ENCODE peak calls at places on chromosomes 4 and X, in six cellular contexts. One of them, this sample, is unnamed.

GRCh38 chr4:1337376-1337831 is 9.6 kb upstream of the UVSSA start:
- DNase-seq in heart right ventricle: no peak
- DNase-seq in aorta: no peak
- DNase-seq in Caco-2: no peak
- DNase-seq in H7: no peak
- DNase-seq in neuronal stem cell: no peak
- DNase-seq in this sample: peak; percentile 22

GRCh38 chr4:112898357-112899141 is 150.9 kb upstream of the ANK2 start:
- DNase-seq in neuronal stem cell: no peak
- DNase-seq in heart right ventricle: no peak
- DNase-seq in H7: no peak
- DNase-seq in Caco-2: no peak
- DNase-seq in aorta: no peak
- DNase-seq in this sample: no peak

GRCh38 chrX:44036336-44036735 is 63.1 kb upstream of the NDP start:
- DNase-seq in neuronal stem cell: no peak
- DNase-seq in H7: no peak
- DNase-seq in aorta: no peak
- DNase-seq in Caco-2: no peak
- DNase-seq in heart right ventricle: no peak
- DNase-seq in this sample: no peak

GRCh38 chrX:45266456-45266855 is 65.8 kb upstream of the DIPK2B start:
- DNase-seq in neuronal stem cell: no peak
- DNase-seq in aorta: no peak
- DNase-seq in H7: no peak
- DNase-seq in heart right ventricle: no peak
- DNase-seq in Caco-2: no peak
- DNase-seq in this sample: no peak

GRCh38 chr4:524196-524595 is 25.2 kb downstream of the PIGG start:
- DNase-seq in neuronal stem cell: no peak
- DNase-seq in heart right ventricle: no peak
- DNase-seq in aorta: no peak
- DNase-seq in H7: no peak
- DNase-seq in Caco-2: no peak
- DNase-seq in this sample: no peak

GRCh38 chrX:20143539-20143938 is 1.9 kb upstream of the EIF1AX start:
- DNase-seq in aorta: no peak
- DNase-seq in heart right ventricle: no peak
- DNase-seq in Caco-2: no peak
- DNase-seq in neuronal stem cell: no peak
- DNase-seq in H7: no peak
- DNase-seq in this sample: no peak

GRCh38 chrX:110145305-110145704 is 142.4 kb downstream of the TMEM164 start:
- DNase-seq in neuronal stem cell: no peak
- DNase-seq in aorta: no peak
- DNase-seq in Caco-2: no peak
- DNase-seq in H7: no peak
- DNase-seq in heart right ventricle: no peak
- DNase-seq in this sample: no peak

GRCh38 chrX:26442340-26442739 is 226.4 kb downstream of the MAGEB5 start:
- DNase-seq in heart right ventricle: no peak
- DNase-seq in H7: peak; percentile 2
- DNase-seq in neuronal stem cell: peak; percentile 0
- DNase-seq in aorta: no peak
- DNase-seq in Caco-2: no peak
- DNase-seq in this sample: no peak

GRCh38 chr4:133483600-133484246 is 334.6 kb downstream of the PCDH10 start:
- DNase-seq in H7: no peak
- DNase-seq in neuronal stem cell: no peak
- DNase-seq in Caco-2: peak; percentile 31
- DNase-seq in heart right ventricle: no peak
- DNase-seq in aorta: no peak
- DNase-seq in this sample: no peak

GRCh38 chrX:103747199-103747598 is 29.4 kb upstream of the PLP1 start:
- DNase-seq in Caco-2: no peak
- DNase-seq in neuronal stem cell: peak; percentile 27
- DNase-seq in aorta: no peak
- DNase-seq in H7: no peak
- DNase-seq in heart right ventricle: no peak
- DNase-seq in this sample: no peak

GRCh38 chrX:427812-428725 is 41.4 kb upstream of the PPP2R3B start:
- DNase-seq in H7: peak; percentile 89
- DNase-seq in neuronal stem cell: peak; percentile 50
- DNase-seq in Caco-2: no peak
- DNase-seq in heart right ventricle: no peak
- DNase-seq in aorta: no peak
- DNase-seq in this sample: no peak

GRCh38 chr4:2722033-2722432 is 34.1 kb downstream of the TNIP2 start:
- DNase-seq in neuronal stem cell: no peak
- DNase-seq in H7: no peak
- DNase-seq in heart right ventricle: no peak
- DNase-seq in Caco-2: no peak
- DNase-seq in aorta: peak; percentile 21
- DNase-seq in this sample: no peak

GRCh38 chrX:42602566-42602965 is 175.4 kb downstream of the PPP1R2C start:
- DNase-seq in H7: no peak
- DNase-seq in aorta: no peak
- DNase-seq in Caco-2: no peak
- DNase-seq in neuronal stem cell: no peak
- DNase-seq in heart right ventricle: no peak
- DNase-seq in this sample: no peak

GRCh38 chr4:157075811-157076577 is at the start of gene GLRB:
- DNase-seq in heart right ventricle: peak; percentile 26
- DNase-seq in Caco-2: no peak
- DNase-seq in H7: peak; percentile 71
- DNase-seq in neuronal stem cell: peak; percentile 31
- DNase-seq in aorta: peak; percentile 84
- DNase-seq in this sample: peak; percentile 20

GRCh38 chrX:118745570-118745969 is 18.2 kb downstream of the IL13RA1 start:
- DNase-seq in H7: no peak
- DNase-seq in Caco-2: no peak
- DNase-seq in heart right ventricle: no peak
- DNase-seq in aorta: no peak
- DNase-seq in neuronal stem cell: no peak
- DNase-seq in this sample: no peak

GRCh38 chr4:151801547-151802516 is 41.0 kb upstream of the GATB start:
- DNase-seq in heart right ventricle: no peak
- DNase-seq in Caco-2: peak; percentile 41
- DNase-seq in H7: peak; percentile 50
- DNase-seq in neuronal stem cell: peak; percentile 12
- DNase-seq in aorta: no peak
- DNase-seq in this sample: no peak

GRCh38 chr4:151340751-151341385 is 15.5 kb upstream of the SH3D19 start:
- DNase-seq in neuronal stem cell: no peak
- DNase-seq in H7: no peak
- DNase-seq in Caco-2: peak; percentile 70
- DNase-seq in aorta: no peak
- DNase-seq in heart right ventricle: no peak
- DNase-seq in this sample: no peak

GRCh38 chr4:87911252-87911774 is 64.2 kb upstream of the SPP1 start:
- DNase-seq in Caco-2: no peak
- DNase-seq in neuronal stem cell: no peak
- DNase-seq in heart right ventricle: no peak
- DNase-seq in H7: no peak
- DNase-seq in aorta: no peak
- DNase-seq in this sample: no peak

GRCh38 chr4:128153795-128154194 is 92.7 kb downstream of the LARP1B start:
- DNase-seq in H7: no peak
- DNase-seq in neuronal stem cell: no peak
- DNase-seq in heart right ventricle: no peak
- DNase-seq in aorta: no peak
- DNase-seq in Caco-2: no peak
- DNase-seq in this sample: no peak

GRCh38 chr4:81454498-81454897 is 17.2 kb downstream of the RASGEF1B start:
- DNase-seq in Caco-2: no peak
- DNase-seq in H7: no peak
- DNase-seq in heart right ventricle: no peak
- DNase-seq in neuronal stem cell: no peak
- DNase-seq in aorta: no peak
- DNase-seq in this sample: no peak

GRCh38 chr4:138512766-138513165 is 270.6 kb upstream of the SLC7A11 start:
- DNase-seq in Caco-2: no peak
- DNase-seq in aorta: no peak
- DNase-seq in neuronal stem cell: no peak
- DNase-seq in heart right ventricle: no peak
- DNase-seq in H7: no peak
- DNase-seq in this sample: no peak

GRCh38 chrX:21885568-21885967 is 29.8 kb downstream of the YY2 start:
- DNase-seq in Caco-2: no peak
- DNase-seq in H7: no peak
- DNase-seq in aorta: no peak
- DNase-seq in neuronal stem cell: peak; percentile 21
- DNase-seq in heart right ventricle: no peak
- DNase-seq in this sample: no peak

GRCh38 chrX:107742754-107743191 is 32.8 kb downstream of the TSC22D3 start:
- DNase-seq in H7: peak; percentile 65
- DNase-seq in neuronal stem cell: no peak
- DNase-seq in aorta: peak; percentile 72
- DNase-seq in Caco-2: no peak
- DNase-seq in heart right ventricle: no peak
- DNase-seq in this sample: peak; percentile 64

GRCh38 chrX:101009086-101009485 is 39.6 kb downstream of the ARL13A start:
- DNase-seq in H7: no peak
- DNase-seq in neuronal stem cell: no peak
- DNase-seq in Caco-2: no peak
- DNase-seq in heart right ventricle: no peak
- DNase-seq in aorta: no peak
- DNase-seq in this sample: no peak

DNA sequence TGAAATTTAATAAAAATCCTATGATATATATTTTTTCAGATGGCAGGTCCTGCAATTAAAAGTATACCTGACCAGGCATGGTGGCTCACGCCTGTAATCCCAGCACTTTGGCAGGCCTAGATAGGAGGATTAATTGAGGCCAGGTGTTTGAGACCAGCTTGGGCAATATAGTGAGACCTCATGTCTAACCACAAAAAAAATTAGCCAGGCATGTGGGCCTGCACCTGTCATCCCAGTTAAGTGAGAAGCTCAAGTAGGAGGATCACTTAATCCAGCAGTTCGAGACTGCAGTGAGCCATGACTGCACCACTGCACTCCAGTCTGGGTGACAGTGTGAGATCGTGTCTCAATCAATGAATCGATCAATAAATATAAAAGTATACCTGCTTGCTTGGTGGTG is 2.5 kb downstream of the OCIAD2 start:
- DNase-seq in heart right ventricle: no peak
- DNase-seq in aorta: no peak
- DNase-seq in Caco-2: no peak
- DNase-seq in neuronal stem cell: no peak
- DNase-seq in H7: no peak
- DNase-seq in this sample: no peak
- H3K27me3 ChIP-seq in heart right ventricle: no peaks in the 10 kb centered on the region
- H3K27me3 ChIP-seq in aorta: no peaks in the 10 kb centered on the region
- H3K27me3 ChIP-seq in Caco-2: no peaks in the 10 kb centered on the region
- H3K27me3 ChIP-seq in neuronal stem cell: no peaks in the 10 kb centered on the region
- H3K27me3 ChIP-seq in H7: no peaks in the 10 kb centered on the region
- H3K27me3 ChIP-seq in this sample: no peaks in the 10 kb centered on the region

GRCh38 chr4:8907596-8908205 is 36.1 kb upstream of the HMX1 start:
- DNase-seq in heart right ventricle: no peak
- DNase-seq in H7: peak; percentile 48
- DNase-seq in Caco-2: peak; percentile 14
- DNase-seq in neuronal stem cell: no peak
- DNase-seq in aorta: peak; percentile 54
- DNase-seq in this sample: no peak
- H3K27me3 ChIP-seq in heart right ventricle: peaks cover 4% of the 10 kb centered on the region
- H3K27me3 ChIP-seq in H7: no peaks in the 10 kb centered on the region
- H3K27me3 ChIP-seq in Caco-2: no peaks in the 10 kb centered on the region
- H3K27me3 ChIP-seq in neuronal stem cell: no peaks in the 10 kb centered on the region
- H3K27me3 ChIP-seq in aorta: no peaks in the 10 kb centered on the region
- H3K27me3 ChIP-seq in this sample: peaks cover 11% of the 10 kb centered on the region

DNA sequence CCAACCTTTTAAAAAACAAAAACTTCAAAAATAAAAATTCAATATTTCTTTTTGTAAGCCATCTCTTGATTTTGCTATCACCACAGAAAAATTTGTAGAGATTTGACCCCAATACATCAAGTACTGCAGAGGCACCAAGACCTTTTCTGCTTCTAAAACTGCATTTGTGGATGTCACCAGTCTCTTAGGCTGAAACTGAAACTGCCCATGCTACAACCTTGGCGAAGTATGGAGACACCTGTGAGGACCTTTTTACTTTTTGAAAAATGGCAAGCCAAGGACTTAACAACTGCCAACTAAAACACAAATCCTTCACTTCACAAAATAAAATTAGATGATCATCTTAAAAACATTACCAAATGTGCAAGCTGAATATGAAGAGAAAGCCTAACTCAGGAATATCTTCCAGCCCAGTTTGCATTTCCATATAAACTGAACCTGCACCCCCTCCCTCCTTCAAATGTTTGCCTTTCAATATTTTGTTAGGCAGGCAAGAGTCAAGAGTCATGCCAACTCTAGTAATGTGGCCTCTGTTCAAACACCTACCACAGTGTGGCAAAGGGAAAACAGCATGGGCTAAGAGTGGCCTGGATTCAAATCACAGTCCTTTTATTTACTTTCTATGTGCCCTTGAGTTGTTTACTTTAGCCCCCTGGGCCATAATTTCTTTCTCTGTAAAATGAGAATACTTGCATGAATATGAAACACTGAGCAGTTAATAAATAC is 389.4 kb downstream of the OPHN1 start:
- DNase-seq in heart right ventricle: no peak
- DNase-seq in neuronal stem cell: no peak
- DNase-seq in H7: no peak
- DNase-seq in Caco-2: no peak
- DNase-seq in aorta: no peak
- DNase-seq in this sample: no peak
- H3K27me3 ChIP-seq in heart right ventricle: peaks cover 3% of the 10 kb centered on the region
- H3K27me3 ChIP-seq in neuronal stem cell: no peaks in the 10 kb centered on the region
- H3K27me3 ChIP-seq in H7: no peaks in the 10 kb centered on the region
- H3K27me3 ChIP-seq in Caco-2: no peaks in the 10 kb centered on the region
- H3K27me3 ChIP-seq in aorta: no peaks in the 10 kb centered on the region
- H3K27me3 ChIP-seq in this sample: no peaks in the 10 kb centered on the region

DNA sequence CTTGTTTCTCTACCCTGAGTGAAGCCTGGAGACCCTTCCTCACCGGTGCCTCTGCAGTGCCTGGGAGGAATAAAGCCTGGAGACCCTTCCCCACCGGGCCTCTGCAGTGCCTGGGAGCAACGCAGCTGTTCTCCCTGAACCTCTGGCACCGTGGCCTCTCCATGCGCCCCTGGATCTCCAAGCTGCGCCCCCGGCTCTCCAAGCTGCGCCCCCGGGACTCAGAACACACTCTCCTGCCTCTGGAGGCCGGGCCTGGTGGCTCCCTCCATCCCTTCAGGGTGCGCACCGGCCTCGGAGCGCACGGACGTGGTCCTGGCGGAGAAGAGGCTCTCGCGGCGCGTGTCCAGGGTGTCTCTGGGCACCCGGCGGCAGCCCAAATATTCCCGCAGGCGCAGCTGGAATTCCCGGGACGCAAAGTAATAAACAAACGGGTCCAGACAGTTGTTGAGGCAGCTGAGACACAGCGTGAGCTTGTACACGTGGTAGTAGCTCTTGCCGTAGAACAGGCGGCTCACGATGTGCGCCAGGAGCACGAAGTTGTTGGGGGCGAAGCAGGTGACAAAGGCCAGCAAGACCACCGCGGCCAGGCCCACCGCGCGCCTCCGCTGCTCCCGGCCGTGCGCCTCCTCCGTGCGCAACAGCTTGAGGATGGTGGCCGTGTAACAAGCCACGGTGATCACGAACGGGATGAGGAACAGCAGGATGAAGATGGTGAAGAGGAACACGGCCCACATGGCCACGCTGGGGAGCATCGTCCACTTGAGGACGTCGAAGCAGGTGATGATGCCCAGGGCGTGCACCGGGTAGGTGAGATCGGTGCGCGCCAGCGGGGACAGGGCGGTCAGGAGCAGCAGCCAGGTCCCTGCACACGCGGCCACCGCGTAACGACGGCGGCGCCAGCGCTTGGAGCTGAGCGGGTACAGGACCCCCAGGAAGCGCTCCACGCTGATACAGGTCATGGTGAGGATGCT is 12.8 kb upstream of the ASMTL start:
- DNase-seq in Caco-2: peak; percentile 29
- DNase-seq in H7: no peak
- DNase-seq in neuronal stem cell: no peak
- DNase-seq in heart right ventricle: no peak
- DNase-seq in aorta: peak; percentile 67
- DNase-seq in this sample: no peak
- H3K27me3 ChIP-seq in Caco-2: no peaks in the 10 kb centered on the region
- H3K27me3 ChIP-seq in H7: no peaks in the 10 kb centered on the region
- H3K27me3 ChIP-seq in neuronal stem cell: no peaks in the 10 kb centered on the region
- H3K27me3 ChIP-seq in heart right ventricle: peaks cover 10% of the 10 kb centered on the region
- H3K27me3 ChIP-seq in aorta: no peaks in the 10 kb centered on the region
- H3K27me3 ChIP-seq in this sample: peaks cover 8% of the 10 kb centered on the region